ENCODE peak calls at places on chromosomes 6 and 20, in four cellular contexts. A is GM23338, O is GM12865, G is stomach. N is an unnamed sample.
A peak's percentile ranks its signal among the peaks of the same experiment; 100 is the strongest.

GRCh38 chr6:105161411-105161810 is 18.4 kb downstream of the POPDC3 start:
- DNase-seq in O (no peak), G (no peak), A (no peak), N (no peak)

GRCh38 chr6:129726650-129727049 is 16.7 kb upstream of the ARHGAP18 start:
- DNase-seq in A (no peak), G (no peak), O (no peak), N (no peak)

GRCh38 chr20:53652859-53653520 is 59.4 kb upstream of the ZNF217 start:
- DNase-seq in O (peak; percentile 67), G (no peak), A (no peak), N (no peak)

GRCh38 chr20:6590891-6591679 is 176.4 kb upstream of the BMP2 start:
- DNase-seq in A (no peak), G (no peak), O (no peak), N (no peak)

GRCh38 chr6:35893246-35893645 is 27.7 kb downstream of the SRPK1 start:
- DNase-seq in G (no peak), A (no peak), O (no peak), N (no peak)

GRCh38 chr6:152863618-152864326 is 113.2 kb downstream of the VIP start:
- DNase-seq in G (peak; percentile 63), O (peak; percentile 77), A (peak; percentile 84), N (no peak)

GRCh38 chr6:151958332-151958731 is 150.8 kb downstream of the ESR1 start:
- DNase-seq in G (no peak), O (no peak), A (no peak), N (no peak)

GRCh38 chr20:41738584-41739193 is 120.5 kb upstream of the CHD6 start:
- DNase-seq in G (peak; percentile 58), A (peak; percentile 80), O (peak; percentile 55), N (no peak)

GRCh38 chr6:107847844-107848802 is 24.0 kb upstream of the SCML4 start:
- DNase-seq in O (peak; percentile 62), G (peak; percentile 90), A (peak; percentile 91), N (no peak)

GRCh38 chr6:84728602-84729001 is 35.8 kb downstream of the TBX18 start:
- DNase-seq in A (peak; percentile 67), O (peak; percentile 5), G (no peak), N (no peak)
- TF ChIP-seq CTCF in A (peak; percentile 51), O (peak; percentile 36), G (no peak), N (peak; percentile 65)

DNA sequence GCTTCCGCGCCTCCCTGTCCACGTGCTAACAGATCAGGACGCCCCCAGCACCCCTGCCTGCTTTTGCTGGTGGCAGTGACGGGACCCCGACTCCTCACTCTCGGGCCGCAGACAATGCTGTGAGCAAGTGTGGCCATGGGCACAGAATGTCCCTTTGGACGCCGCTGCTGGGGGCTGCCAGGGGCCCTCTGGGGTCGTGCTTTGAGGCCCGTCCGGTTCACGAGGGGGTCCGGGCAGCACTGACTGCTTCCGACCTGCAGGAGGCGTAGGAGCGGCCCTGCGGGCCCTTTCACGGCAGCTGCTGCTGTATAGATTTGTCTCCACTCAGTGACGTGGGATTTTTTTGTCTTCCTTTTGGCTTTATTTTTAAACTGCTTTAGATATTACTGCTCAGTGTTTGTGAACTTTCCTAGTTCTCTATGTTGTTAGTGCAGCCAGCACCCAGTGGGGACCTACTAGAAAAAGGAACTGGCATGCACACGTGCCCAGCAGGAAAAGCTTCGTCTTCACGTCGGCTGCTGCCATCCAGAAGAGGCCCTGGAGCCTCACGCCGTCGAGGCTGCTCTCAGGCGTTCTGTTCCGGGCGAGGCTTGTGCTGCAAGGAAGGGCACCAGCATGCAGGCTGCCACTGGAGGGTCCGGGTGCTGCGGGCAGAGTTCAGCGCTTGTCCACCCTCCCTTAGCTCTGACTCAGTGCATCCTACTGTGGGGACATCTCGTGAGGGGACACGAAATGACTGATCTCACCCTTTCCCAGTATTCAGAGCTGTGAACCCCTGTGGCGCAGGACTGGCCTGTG is 21.7 kb downstream of the UCKL1 start:
- DNase-seq in A (peak; percentile 72), O (no peak), G (no peak), N (peak; percentile 87)
- TF ChIP-seq CTCF in A (peak; percentile 72), O (peak; percentile 11), G (no peak), N (peak; percentile 60)

GRCh38 chr20:33668791-33669155 is 2.0 kb downstream of the ACTL10 start:
- DNase-seq in G (no peak), A (no peak), O (no peak), N (no peak)

GRCh38 chr20:33664762-33665144 is 2.0 kb upstream of the ACTL10 start:
- DNase-seq in A (no peak), O (no peak), G (no peak), N (no peak)

GRCh38 chr20:33668087-33668790 is 1.5 kb downstream of the ACTL10 start:
- DNase-seq in O (no peak), A (peak; percentile 91), G (peak; percentile 88), N (no peak)

GRCh38 chr20:33667245-33668086 is 723 bp downstream of the ACTL10 start:
- DNase-seq in A (no peak), G (peak; percentile 79), O (peak; percentile 90), N (no peak)

DNA sequence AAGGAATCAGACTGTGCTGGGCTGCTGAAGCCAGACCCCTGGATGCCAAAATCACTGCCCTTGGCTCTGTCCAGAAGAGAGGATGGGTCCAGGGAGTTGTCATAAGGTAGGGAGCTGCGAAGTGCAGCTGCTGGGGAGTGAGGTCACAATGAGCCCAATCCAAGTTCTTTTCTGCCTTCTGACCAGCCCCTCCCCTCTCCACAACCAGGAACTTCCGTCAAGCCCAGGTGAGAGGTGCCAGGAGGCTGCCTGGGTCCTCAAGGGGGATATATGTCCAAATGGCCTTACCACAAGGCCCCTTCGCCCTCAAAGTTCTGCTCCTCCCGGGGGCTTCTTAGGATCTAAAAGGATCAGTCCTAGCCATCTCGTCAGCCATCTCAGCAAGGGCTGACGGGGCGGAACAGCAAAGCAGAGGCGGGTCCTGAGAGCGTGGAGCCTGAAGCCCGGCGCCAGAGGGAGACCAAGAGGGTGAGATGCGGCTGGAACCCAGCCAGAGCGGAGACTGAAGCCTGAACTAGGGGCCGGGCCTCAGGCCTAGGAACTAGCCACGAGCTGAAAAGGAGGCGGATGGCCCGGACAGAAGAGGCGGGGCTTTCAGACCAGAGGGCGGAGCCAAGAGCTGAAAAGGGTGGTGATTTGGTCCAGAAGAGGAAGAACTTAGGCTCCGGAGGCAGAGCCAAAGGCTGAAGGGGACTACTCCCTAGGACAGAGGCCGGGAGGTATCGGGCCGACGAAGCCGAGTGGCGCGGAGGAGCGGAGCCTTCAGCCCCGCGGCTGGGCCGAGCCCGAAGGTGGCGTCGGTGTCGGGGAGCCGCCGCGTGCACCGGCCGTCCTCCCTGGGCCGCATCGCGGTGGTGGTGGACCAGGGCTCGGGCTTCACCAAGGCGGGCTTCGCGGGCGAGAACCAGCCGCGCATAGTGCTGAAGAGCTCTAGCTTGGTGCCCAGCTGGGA is at the start of gene ACTL10:
- DNase-seq in A (peak; percentile 98), O (peak; percentile 98), G (peak; percentile 99), N (no peak)
- TF ChIP-seq CTCF in A (no peak), O (no peak), G (peak; percentile 25), N (peak; percentile 34)

GRCh38 chr20:45368221-45368980 is 5.4 kb downstream of the SYS1 start:
- DNase-seq in A (no peak), G (no peak), O (peak; percentile 96), N (no peak)
- TF ChIP-seq CTCF in A (no peak), G (no peak), O (no peak), N (no peak)

N was measured in chondrocyte.